ENCODE peak calls at places on chromosomes 5 and 9, in ten cellular contexts. Z is activated T-helper 1 cell treated with Interleukin-2 at 50 U/mL for 16 hours, H is NCI-H1930, A is glutamatergic neuron, B is nephron progenitor cell, Q is T-helper 1 cell, T is iris pigment epithelial cell, L is body of pancreas, E is suprapubic skin, O is astrocyte of the spinal cord. M is an unnamed sample.

GRCh38 chr5:101716941-101717340 is 579.1 kb downstream of the SLCO4C1 start:
- DNase-seq in B (no peak), Z (no peak), Q (no peak), T (no peak), A (no peak), L (no peak), E (no peak), O (no peak), H (no peak), M (no peak)

GRCh38 chr5:177303121-177303924 is at the start of the genes PRELID1 and RAB24:
- DNase-seq in L (peak), H (peak), Q (peak), A (peak), E (peak), T (peak), Z (peak), O (peak), B (peak), M (peak)

GRCh38 chr9:69168709-69169217 is 5.3 kb upstream of the TJP2 start:
- DNase-seq in T (peak), H (no peak), O (no peak), E (no peak), L (peak), A (no peak), Q (peak), Z (peak), B (no peak), M (no peak)

GRCh38 chr5:143345671-143346440 is 57.6 kb downstream of the NR3C1 start:
- DNase-seq in B (no peak), A (no peak), T (no peak), Z (no peak), L (no peak), E (no peak), H (no peak), Q (no peak), O (no peak), M (no peak)

GRCh38 chr9:114285166-114285867 is 37.6 kb upstream of the ORM1 start:
- DNase-seq in A (peak), Q (no peak), T (peak), B (peak), Z (no peak), E (peak), L (peak), O (peak), H (no peak), M (no peak)

GRCh38 chr9:90340421-90340820 is 302.2 kb downstream of the DIRAS2 start:
- DNase-seq in E (no peak), Q (no peak), B (no peak), A (no peak), T (peak), L (no peak), O (peak), Z (no peak), H (no peak), M (no peak)

GRCh38 chr9:122244349-122244748 is 15.6 kb upstream of the LHX6 start:
- DNase-seq in Z (no peak), Q (no peak), A (no peak), B (no peak), L (no peak), H (no peak), T (no peak), O (no peak), E (no peak), M (no peak)

GRCh38 chr5:143543358-143544255 is 140.1 kb upstream of the NR3C1 start:
- DNase-seq in T (peak), Z (no peak), H (no peak), O (peak), A (no peak), L (no peak), E (no peak), B (no peak), Q (no peak), M (no peak)

GRCh38 chr9:122445155-122445749 is 32.5 kb downstream of the OR1J1 start:
- DNase-seq in A (no peak), E (no peak), Z (no peak), T (peak), Q (no peak), L (peak), O (peak), B (no peak), H (no peak), M (no peak)

GRCh38 chr9:130498298-130498917 is 53.6 kb downstream of the ASS1 start:
- DNase-seq in A (no peak), Z (no peak), Q (no peak), H (no peak), L (no peak), T (peak), B (no peak), E (no peak), O (no peak), M (no peak)

GRCh38 chr9:95425910-95426551 is 90.7 kb downstream of the PTCH1 start:
- DNase-seq in L (peak), T (peak), Z (no peak), Q (no peak), B (peak), H (no peak), O (peak), E (no peak), A (peak), M (no peak)

GRCh38 chr5:3590253-3590966 is 5.2 kb upstream of the IRX1 start:
- DNase-seq in O (no peak), T (no peak), B (peak), A (peak), Q (no peak), Z (no peak), E (no peak), H (no peak), L (no peak), M (no peak)

GRCh38 chr9:110782701-110783100 is 114.1 kb downstream of the MUSK start:
- DNase-seq in Q (no peak), A (no peak), H (no peak), T (no peak), L (no peak), E (no peak), O (peak), Z (no peak), B (no peak), M (no peak)

GRCh38 chr5:65512170-65512937 is 30.6 kb upstream of the ADAMTS6 start:
- DNase-seq in T (peak), H (no peak), Q (no peak), B (no peak), L (no peak), A (no peak), O (peak), Z (no peak), E (no peak), M (no peak)